ENCODE peak calls at places on chromosomes 3 and 15, in eight cellular contexts. D, W, X, U, R, J, N and E are unnamed samples.

GRCh38 chr3:27253831-27254230 is 115.4 kb downstream of the NEK10 start:
- DNase-seq in D (peak), W (peak), X (no peak), U (peak), R (no peak), J (peak), N (peak), E (no peak)

GRCh38 chr3:155712008-155712407 is 32.9 kb downstream of the PLCH1 start:
- DNase-seq in D (no peak), W (no peak), X (no peak), U (no peak), R (no peak), J (no peak), N (no peak), E (no peak)

GRCh38 chr3:169327969-169328368 is 335.5 kb downstream of the MECOM start:
- DNase-seq in D (no peak), W (no peak), X (no peak), U (peak), R (no peak), J (peak), N (no peak), E (no peak)

GRCh38 chr3:37115451-37115850 is 58.9 kb downstream of the LRRFIP2 start:
- DNase-seq in D (no peak), W (no peak), X (no peak), U (no peak), R (no peak), J (no peak), N (no peak), E (no peak)

GRCh38 chr3:129581623-129582022 is 24.9 kb downstream of the PLXND1 start:
- DNase-seq in D (no peak), W (no peak), X (no peak), U (no peak), R (no peak), J (no peak), N (no peak), E (no peak)

GRCh38 chr15:37289109-37289765 is 188.9 kb upstream of the MEIS2 start:
- DNase-seq in D (peak), W (no peak), X (no peak), U (peak), R (no peak), J (no peak), N (peak), E (no peak)

GRCh38 chr3:184176377-184177330 is 2.0 kb downstream of the AP2M1 start:
- DNase-seq in D (peak), W (peak), X (peak), U (peak), R (no peak), J (no peak), N (peak), E (peak)

GRCh38 chr3:144265527-144266100 is 294.0 kb downstream of the DIPK2A start:
- DNase-seq in D (no peak), W (no peak), X (no peak), U (peak), R (no peak), J (no peak), N (no peak), E (no peak)

GRCh38 chr3:100384735-100385134 is 16.2 kb downstream of the TOMM70 start:
- DNase-seq in D (no peak), W (no peak), X (no peak), U (no peak), R (no peak), J (no peak), N (no peak), E (no peak)

GRCh38 chr3:128083980-128084674 is 31.9 kb downstream of the SEC61A1 start:
- DNase-seq in D (no peak), W (no peak), X (no peak), U (no peak), R (no peak), J (no peak), N (no peak), E (no peak)

GRCh38 chr15:72481015-72481659 is 7.0 kb downstream of the ARIH1 start:
- DNase-seq in D (no peak), W (no peak), X (no peak), U (no peak), R (no peak), J (no peak), N (no peak), E (no peak)

GRCh38 chr15:88209111-88209510 is 47.4 kb downstream of the NTRK3 start:
- DNase-seq in D (no peak), W (no peak), X (no peak), U (no peak), R (no peak), J (no peak), N (no peak), E (no peak)

GRCh38 chr3:46890132-46890531 is 12.6 kb downstream of the PTH1R start:
- DNase-seq in D (no peak), W (no peak), X (no peak), U (no peak), R (no peak), J (no peak), N (no peak), E (no peak)

GRCh38 chr3:27326211-27326948 is 42.8 kb downstream of the NEK10 start:
- DNase-seq in D (peak), W (no peak), X (no peak), U (no peak), R (no peak), J (no peak), N (no peak), E (no peak)

GRCh38 chr3:194711913-194712312 is 26.2 kb downstream of the FAM43A start:
- DNase-seq in D (peak), W (no peak), X (no peak), U (no peak), R (no peak), J (peak), N (no peak), E (no peak)